ENCODE peak calls at places on chromosomes 11 and 22, in four cellular contexts. M is cardiac muscle cell, F is heart left ventricle, P is K562. S is an unnamed sample. For H3K9me3, the result is how much of the 10 kb centered on the place peaks cover.

GRCh38 chr11:9646324-9646723 is 17.6 kb upstream of the SWAP70 start:
- DNase-seq in M (no peak), F (no peak), P (no peak), S (no peak)

GRCh38 chr11:68372114-68372513 is 59.7 kb downstream of the LRP5 start:
- DNase-seq in M (no peak), F (no peak), P (no peak), S (no peak)

GRCh38 chr11:72740060-72740424 is 12.2 kb downstream of the ARAP1 start:
- DNase-seq in M (no peak), F (no peak), P (no peak), S (no peak)

GRCh38 chr11:96465537-96465936 is 75.7 kb downstream of the JRKL start:
- DNase-seq in M (peak), F (peak), P (no peak), S (peak)

GRCh38 chr22:30309981-30310672 is 16.6 kb downstream of the TBC1D10A start:
- DNase-seq in M (no peak), F (no peak), P (no peak), S (no peak)

GRCh38 chr11:94184861-94185260 is 56.2 kb downstream of the PANX1 start:
- DNase-seq in M (no peak), F (no peak), P (no peak), S (no peak)

GRCh38 chr11:9160166-9160565 is 68.8 kb upstream of the SCUBE2 start:
- DNase-seq in M (no peak), F (no peak), P (no peak), S (no peak)

GRCh38 chr11:62830904-62831519 is 839 bp downstream of the STX5 start:
- DNase-seq in M (peak), F (peak), P (peak), S (peak)

GRCh38 chr11:79013509-79013908 is 427.3 kb downstream of the TENM4 start:
- DNase-seq in M (no peak), F (no peak), P (no peak), S (no peak)

GRCh38 chr11:72787262-72788104 is 6.4 kb downstream of the STARD10 start:
- DNase-seq in M (peak), F (no peak), P (peak), S (no peak)

GRCh38 chr11:116065986-116066385 is 561.8 kb upstream of the CADM1 start:
- DNase-seq in M (no peak), F (no peak), P (no peak), S (no peak)

GRCh38 chr11:34501500-34501899 is 12.1 kb downstream of the ELF5 start:
- DNase-seq in M (no peak), F (no peak), P (no peak), S (no peak)

GRCh38 chr11:70540196-70540595 is 141.9 kb downstream of the CTTN start:
- DNase-seq in M (no peak), F (no peak), P (no peak), S (no peak)

GRCh38 chr11:36508743-36509142 is 1.3 kb downstream of the TRAF6 start:
- DNase-seq in M (no peak), F (no peak), P (no peak), S (no peak)

GRCh38 chr11:33552756-33553155 is 147.9 kb downstream of the C11orf91 start:
- DNase-seq in M (no peak), F (no peak), P (no peak), S (no peak)

GRCh38 chr22:46370584-46371373 is 35.3 kb downstream of the TRMU start:
- DNase-seq in M (no peak), F (no peak), P (no peak), S (no peak)

GRCh38 chr11:8728566-8728965 is 46.0 kb downstream of the RPL27A start:
- DNase-seq in M (no peak), F (no peak), P (peak), S (peak)

GRCh38 chr11:12377824-12378593 is 638 bp downstream of the PARVA start:
- DNase-seq in M (peak), F (peak), P (no peak), S (peak)

GRCh38 chr11:19849947-19850593 is 137.4 kb downstream of the NAV2 start:
- DNase-seq in M (no peak), F (no peak), P (no peak), S (no peak)

DNA sequence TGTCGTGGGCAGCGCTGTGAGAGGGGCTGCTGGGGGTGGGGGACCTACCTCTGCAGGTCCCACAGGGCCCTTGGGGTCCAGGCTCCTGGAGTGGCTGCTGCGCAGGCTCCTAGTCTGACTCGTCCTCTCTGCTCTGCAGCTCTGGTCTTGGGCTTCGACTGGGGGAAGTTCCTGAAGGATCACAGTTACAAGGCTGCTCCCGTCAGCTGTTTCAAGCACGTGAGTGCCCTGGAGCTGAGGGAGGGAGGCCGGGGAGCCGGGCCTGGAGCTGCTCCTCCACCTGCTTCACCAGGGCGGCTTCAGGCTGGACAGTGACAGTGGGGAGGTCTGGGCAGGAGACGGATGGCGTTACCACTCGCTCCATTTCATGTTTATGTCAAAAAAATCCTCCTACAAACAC is 11.9 kb downstream of the L3MBTL2 start:
- DNase-seq in M (no peak), F (no peak), P (no peak), S (peak)
- H3K4me3 ChIP-seq in M (no peak), F (peak), P (no peak), S (peak)

GRCh38 chr22:48779211-48779643 is 1048.4 kb downstream of the BRD1 start:
- DNase-seq in M (no peak), F (no peak), P (no peak), S (no peak)
- H3K9me3 ChIP-seq in M (under half), F (under half), P (under half), S (under half)

GRCh38 chr11:3641701-3642070 is at the start of gene ART5:
- DNase-seq in M (no peak), F (no peak), P (no peak), S (no peak)
- H3K4me3 ChIP-seq in M (peak), F (peak), P (peak), S (peak)

GRCh38 chr11:58832246-58832645 is 12.3 kb downstream of the GLYATL2 start:
- DNase-seq in M (no peak), F (no peak), P (no peak), S (no peak)
- H3K9me3 ChIP-seq in M (under half), F (under half), P (under half), S (under half)

GRCh38 chr22:28817919-28818859 is 17.8 kb upstream of the XBP1 start:
- DNase-seq in M (peak), F (no peak), P (no peak), S (peak)
- H3K4me3 ChIP-seq in M (no peak), F (no peak), P (no peak), S (peak)

GRCh38 chr11:97996762-97997161 is 1024.0 kb upstream of the CNTN5 start:
- DNase-seq in M (no peak), F (no peak), P (peak), S (no peak)
- H3K9me3 ChIP-seq in M (under half), F (under half), P (under half), S (under half)

DNA sequence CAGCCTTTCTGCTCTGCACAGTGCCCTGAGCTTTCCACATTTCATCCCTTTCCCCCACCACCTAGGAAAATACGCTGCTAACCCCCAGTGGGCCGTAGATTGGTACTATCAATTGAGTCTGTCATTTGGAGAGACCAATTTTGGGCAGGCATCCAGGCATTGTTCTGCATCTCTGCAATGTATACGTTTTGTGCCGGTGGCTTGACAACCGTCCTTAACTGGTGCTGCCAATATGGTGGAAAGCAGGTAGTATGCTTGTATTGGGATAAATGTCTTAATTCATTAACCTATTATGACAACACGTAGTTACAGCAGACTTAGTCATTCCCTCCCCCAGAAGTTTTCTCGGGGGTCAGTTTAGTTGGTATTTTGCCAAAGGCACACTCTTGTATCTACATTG is 1.3 kb downstream of the ELMOD1 start:
- DNase-seq in M (no peak), F (no peak), P (no peak), S (no peak)
- H3K4me3 ChIP-seq in M (peak), F (peak), P (no peak), S (no peak)

GRCh38 chr22:49244466-49245420 is 582.9 kb downstream of the BRD1 start:
- DNase-seq in M (no peak), F (no peak), P (no peak), S (no peak)

GRCh38 chr22:49242480-49242879 is 585.2 kb downstream of the BRD1 start:
- DNase-seq in M (no peak), F (no peak), P (no peak), S (no peak)

GRCh38 chr22:49243965-49244364 is 583.7 kb downstream of the BRD1 start:
- DNase-seq in M (no peak), F (no peak), P (no peak), S (no peak)

GRCh38 chr22:49241174-49241851 is 586.4 kb downstream of the BRD1 start:
- DNase-seq in M (no peak), F (no peak), P (no peak), S (no peak)

DNA sequence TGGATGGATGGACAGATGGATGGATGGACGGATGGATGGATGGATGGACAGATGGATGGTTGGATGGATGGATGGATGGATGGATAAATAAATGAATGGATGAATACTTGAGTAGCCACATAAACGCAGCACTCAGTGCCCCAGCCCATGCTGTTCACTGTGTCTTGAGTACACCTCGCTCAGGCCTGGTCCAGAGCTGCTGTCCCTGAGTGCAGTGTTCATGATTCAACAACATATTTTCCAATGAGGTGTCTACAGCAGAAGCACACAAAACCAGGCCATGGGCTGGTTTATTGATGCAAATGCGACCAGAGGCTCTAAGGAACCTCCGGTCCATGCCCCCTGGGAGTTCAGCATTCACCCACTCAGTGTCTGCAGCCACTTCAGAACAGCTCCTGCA is 584.3 kb downstream of the BRD1 start:
- DNase-seq in M (no peak), F (no peak), P (no peak), S (no peak)
- H3K9me3 ChIP-seq in M (under half), F (under half), P (under half), S (under half)

GRCh38 chr11:22433517-22433916 is 95.3 kb downstream of the SLC17A6 start:
- DNase-seq in M (no peak), F (no peak), P (no peak), S (no peak)

GRCh38 chr11:22431074-22431473 is 92.9 kb downstream of the SLC17A6 start:
- DNase-seq in M (no peak), F (no peak), P (no peak), S (no peak)

GRCh38 chr11:22430286-22430685 is 92.1 kb downstream of the SLC17A6 start:
- DNase-seq in M (no peak), F (no peak), P (no peak), S (no peak)

GRCh38 chr11:22433066-22433450 is 94.9 kb downstream of the SLC17A6 start:
- DNase-seq in M (no peak), F (no peak), P (no peak), S (peak)

DNA sequence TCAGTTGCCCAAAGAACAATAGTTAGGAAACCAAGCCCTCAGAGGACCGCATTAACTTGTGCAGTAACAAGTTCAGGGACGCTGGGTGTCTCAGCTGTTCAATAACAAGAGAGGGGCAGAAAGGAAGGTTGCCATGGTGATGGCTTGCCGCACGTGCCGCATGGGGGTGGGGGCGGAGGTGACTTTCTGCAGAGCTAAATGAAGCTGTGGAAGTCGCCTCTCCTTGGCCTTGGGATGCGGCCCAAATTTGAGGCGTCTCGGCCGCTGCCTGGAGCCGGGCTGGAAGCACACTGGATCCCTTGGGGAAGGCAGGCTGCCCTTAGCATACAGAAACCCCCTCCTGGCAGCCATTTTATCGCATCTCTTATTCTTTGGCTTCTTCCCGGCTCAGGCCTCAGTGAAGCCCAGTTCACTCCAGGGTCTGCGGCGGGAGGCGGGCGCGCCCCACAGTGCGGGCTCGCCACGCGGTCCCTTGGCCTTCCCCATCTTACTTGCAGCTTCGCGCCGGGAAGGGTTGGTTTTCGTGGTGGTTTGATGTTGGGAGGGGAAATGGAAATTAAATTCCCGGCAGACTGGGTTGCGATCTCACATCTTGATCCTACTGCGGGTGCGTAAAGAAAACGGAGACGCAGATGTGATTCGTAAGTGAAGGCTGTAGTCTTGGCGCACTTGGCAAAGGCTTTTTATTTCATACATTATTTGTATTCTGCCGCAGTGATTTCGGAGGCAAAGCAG is 94.3 kb downstream of the SLC17A6 start:
- DNase-seq in M (no peak), F (peak), P (no peak), S (peak)
- H3K4me3 ChIP-seq in M (no peak), F (peak), P (no peak), S (peak)

S was measured in BE2C.